ENCODE peak calls at places on chromosomes 7 and 10, in seven cellular contexts. X, S, W, L, C, I and T are unnamed samples.
A peak's percentile ranks its signal among the peaks of the same experiment; 100 is the strongest.

GRCh38 chr7:83643754-83644153 is 5.2 kb downstream of the SEMA3E start:
- DNase-seq in X (no peak), S (no peak), W (no peak), L (peak; percentile 55), C (no peak), I (no peak), T (no peak)

GRCh38 chr7:18861514-18861913 is 255.9 kb downstream of the TWIST1 start:
- DNase-seq in X (no peak), S (no peak), W (no peak), L (no peak), C (no peak), I (no peak), T (no peak)

GRCh38 chr10:128125416-128125943 is 743 bp downstream of the MKI67 start:
- DNase-seq in X (no peak), S (no peak), W (peak; percentile 39), L (no peak), C (no peak), I (no peak), T (no peak)

GRCh38 chr7:157577796-157578339 is 241.1 kb downstream of the DNAJB6 start:
- DNase-seq in X (no peak), S (no peak), W (no peak), L (no peak), C (no peak), I (no peak), T (no peak)

GRCh38 chr10:69362471-69362954 is 54.2 kb downstream of the TACR2 start:
- DNase-seq in X (no peak), S (peak; percentile 83), W (peak; percentile 55), L (peak; percentile 69), C (no peak), I (no peak), T (no peak)

GRCh38 chr10:42935466-42935865 is 141.4 kb upstream of the RET start:
- DNase-seq in X (no peak), S (no peak), W (no peak), L (no peak), C (no peak), I (no peak), T (no peak)

GRCh38 chr7:43479042-43479441 is 103.9 kb upstream of the STK17A start:
- DNase-seq in X (no peak), S (no peak), W (no peak), L (no peak), C (no peak), I (no peak), T (no peak)

GRCh38 chr7:32564542-32564941 is 69.3 kb downstream of the AVL9 start:
- DNase-seq in X (no peak), S (no peak), W (no peak), L (no peak), C (no peak), I (no peak), T (no peak)

GRCh38 chr7:18444856-18445255 is 50.7 kb upstream of the HDAC9 start:
- DNase-seq in X (no peak), S (no peak), W (no peak), L (no peak), C (no peak), I (no peak), T (no peak)

GRCh38 chr7:157669768-157670345 is 333.1 kb downstream of the DNAJB6 start:
- DNase-seq in X (no peak), S (no peak), W (no peak), L (no peak), C (no peak), I (no peak), T (no peak)

GRCh38 chr7:15007507-15007906 is 105.0 kb upstream of the DGKB start:
- DNase-seq in X (no peak), S (no peak), W (no peak), L (peak; percentile 43), C (no peak), I (no peak), T (no peak)

GRCh38 chr10:84267503-84268126 is 22.8 kb downstream of the RGR start:
- DNase-seq in X (peak; percentile 67), S (peak; percentile 52), W (peak; percentile 66), L (peak; percentile 56), C (peak; percentile 59), I (no peak), T (peak; percentile 49)

GRCh38 chr10:124685251-124685650 is 58.9 kb downstream of the FAM53B start:
- DNase-seq in X (no peak), S (no peak), W (peak; percentile 23), L (no peak), C (no peak), I (no peak), T (no peak)

GRCh38 chr7:136063337-136063666 is 86.1 kb upstream of the MTPN start:
- DNase-seq in X (no peak), S (no peak), W (no peak), L (no peak), C (no peak), I (no peak), T (no peak)

GRCh38 chr10:109977382-109977806 is 30.4 kb upstream of the ADD3 start:
- DNase-seq in X (no peak), S (peak; percentile 41), W (no peak), L (peak; percentile 46), C (no peak), I (no peak), T (no peak)

GRCh38 chr7:44320794-44321371 is 4.5 kb downstream of the CAMK2B start:
- DNase-seq in X (no peak), S (peak; percentile 44), W (no peak), L (no peak), C (no peak), I (no peak), T (no peak)